ENCODE peak calls at places on chromosomes 13 and 19, in six cellular contexts. F is colonic mucosa, I is PC-9, P is body of pancreas, Y is upper lobe of left lung, Z is Peyer's patch. X is an unnamed sample.

GRCh38 chr13:103063376-103063775 is 2.8 kb downstream of the SLC10A2 start:
- DNase-seq in F (no peak), I (no peak), P (no peak), Y (no peak), Z (no peak), X (no peak)

GRCh38 chr19:2027361-2027760 is 11.8 kb upstream of the BTBD2 start:
- DNase-seq in F (no peak), I (no peak), P (no peak), Y (no peak), Z (no peak), X (peak; percentile 80)

GRCh38 chr19:38849746-38850230 is at the start of gene HNRNPL:
- DNase-seq in F (peak; percentile 99), I (no peak), P (no peak), Y (peak; percentile 100), Z (peak; percentile 99), X (no peak)

GRCh38 chr13:32824671-32825070 is 191.6 kb upstream of the KL start:
- DNase-seq in F (no peak), I (peak; percentile 96), P (no peak), Y (no peak), Z (no peak), X (peak; percentile 52)

GRCh38 chr13:62014299-62014698 is 598.6 kb upstream of the PCDH20 start:
- DNase-seq in F (no peak), I (no peak), P (no peak), Y (no peak), Z (no peak), X (no peak)

GRCh38 chr19:40443930-40444180 is 280 bp downstream of the SERTAD3 start:
- DNase-seq in F (no peak), I (no peak), P (no peak), Y (no peak), Z (no peak), X (no peak)

GRCh38 chr13:101454767-101455166 is 2.3 kb downstream of the ITGBL1 start:
- DNase-seq in F (no peak), I (peak; percentile 99), P (no peak), Y (no peak), Z (no peak), X (no peak)

GRCh38 chr19:3065675-3066357 is 3.5 kb upstream of the TLE5 start:
- DNase-seq in F (peak; percentile 46), I (no peak), P (peak; percentile 56), Y (no peak), Z (no peak), X (no peak)

GRCh38 chr13:49840266-49840665 is 47.8 kb upstream of the KPNA3 start:
- DNase-seq in F (no peak), I (no peak), P (no peak), Y (no peak), Z (no peak), X (no peak)

GRCh38 chr19:18478545-18479311 is 40.8 kb upstream of the ISYNA1 start:
- DNase-seq in F (peak; percentile 67), I (peak; percentile 79), P (peak; percentile 45), Y (no peak), Z (no peak), X (peak; percentile 79)

GRCh38 chr19:932647-933552 is 7.1 kb downstream of the ARID3A start:
- DNase-seq in F (peak; percentile 61), I (no peak), P (no peak), Y (peak; percentile 88), Z (peak; percentile 63), X (peak; percentile 63)

GRCh38 chr19:49761249-49761624 is 1.9 kb downstream of the TSKS start:
- DNase-seq in F (no peak), I (no peak), P (no peak), Y (no peak), Z (no peak), X (no peak)

GRCh38 chr19:47110521-47111080 is 3.0 kb downstream of the ZC3H4 start:
- DNase-seq in F (peak; percentile 50), I (no peak), P (no peak), Y (no peak), Z (no peak), X (no peak)

GRCh38 chr13:105035092-105035491 is 1500.4 kb downstream of the EFNB2 start:
- DNase-seq in F (no peak), I (no peak), P (no peak), Y (no peak), Z (no peak), X (no peak)

GRCh38 chr13:48437381-48437780 is 24.5 kb upstream of the LPAR6 start:
- DNase-seq in F (peak; percentile 38), I (no peak), P (peak; percentile 29), Y (no peak), Z (no peak), X (no peak)

GRCh38 chr19:4379383-4380253 is 20.7 kb downstream of the SH3GL1 start:
- DNase-seq in F (no peak), I (peak; percentile 88), P (peak; percentile 90), Y (peak; percentile 45), Z (no peak), X (no peak)

GRCh38 chr19:50820549-50821247 is 2.9 kb downstream of the KLK1 start:
- DNase-seq in F (peak; percentile 92), I (no peak), P (peak; percentile 90), Y (no peak), Z (peak; percentile 88), X (no peak)

GRCh38 chr13:106212436-106213010 is 322.9 kb downstream of the EFNB2 start:
- DNase-seq in F (no peak), I (no peak), P (no peak), Y (no peak), Z (no peak), X (peak; percentile 37)

GRCh38 chr13:95707442-95708389 is 30.8 kb downstream of the DNAJC3 start:
- DNase-seq in F (no peak), I (no peak), P (no peak), Y (no peak), Z (no peak), X (no peak)

GRCh38 chr13:95707035-95707434 is 30.1 kb downstream of the DNAJC3 start:
- DNase-seq in F (no peak), I (no peak), P (no peak), Y (no peak), Z (no peak), X (no peak)

GRCh38 chr13:95706356-95706755 is 29.4 kb downstream of the DNAJC3 start:
- DNase-seq in F (no peak), I (no peak), P (no peak), Y (no peak), Z (no peak), X (no peak)

GRCh38 chr13:95708390-95708774 is 31.4 kb downstream of the DNAJC3 start:
- DNase-seq in F (no peak), I (no peak), P (no peak), Y (no peak), Z (no peak), X (no peak)

DNA sequence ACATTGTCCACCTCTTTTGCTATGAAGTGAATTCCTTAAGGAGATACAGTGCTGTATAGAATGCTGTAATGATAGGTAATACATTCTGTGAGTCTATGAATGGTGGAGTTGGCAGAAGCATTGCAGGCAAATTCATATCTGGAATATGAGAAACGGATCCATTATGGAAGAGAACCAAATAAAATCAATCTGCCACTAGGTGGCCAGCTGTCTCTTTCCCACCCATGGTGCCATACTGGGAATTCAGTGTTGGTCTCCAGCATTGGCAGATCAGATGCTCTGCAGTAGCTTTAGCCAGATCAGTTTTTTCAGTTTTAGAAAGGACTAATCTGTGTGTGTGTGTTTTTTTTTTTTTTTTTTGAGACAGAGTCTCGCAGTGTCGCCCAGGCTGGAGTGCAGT is 27.6 kb downstream of the DNAJC3 start:
- DNase-seq in F (no peak), I (no peak), P (peak; percentile 58), Y (no peak), Z (no peak), X (no peak)
- TF ChIP-seq CTCF in F (no peak), I (no peak), P (peak; percentile 18), Y (peak; percentile 14), Z (no peak), X (no peak)

DNA sequence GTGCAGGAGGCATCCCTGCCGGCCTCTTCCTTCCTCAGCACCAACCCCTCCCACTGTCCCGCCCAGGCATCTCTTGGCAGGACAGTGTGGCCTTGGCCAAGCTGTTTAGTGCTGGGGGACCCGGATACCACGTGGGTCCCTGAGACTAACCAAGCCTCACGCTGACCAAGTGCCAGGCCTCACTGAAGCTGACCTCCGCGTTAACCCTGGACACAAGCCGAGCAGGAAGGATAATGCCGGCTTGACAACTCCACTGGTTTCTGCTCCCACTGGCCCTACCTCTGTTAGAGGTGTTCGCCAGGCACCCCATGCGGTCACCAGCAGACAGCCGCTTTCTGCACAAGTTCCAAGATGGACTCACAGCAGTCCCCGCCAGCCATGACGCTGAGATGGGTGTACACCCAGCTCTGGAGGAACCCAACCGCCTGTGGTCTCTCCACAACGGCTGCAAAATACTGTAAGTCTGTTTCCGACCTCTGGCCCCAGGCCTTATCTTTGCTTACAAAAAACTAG is 12.4 kb downstream of the GRTP1 start:
- DNase-seq in F (no peak), I (no peak), P (no peak), Y (no peak), Z (no peak), X (no peak)
- H3K4me3 ChIP-seq in F (no peak overlapping the region), I (no peak overlapping the region), P (no peak overlapping the region), Y (peak overlapping the region; percentile 10), Z (no peak overlapping the region), X (no peak overlapping the region)

DNA sequence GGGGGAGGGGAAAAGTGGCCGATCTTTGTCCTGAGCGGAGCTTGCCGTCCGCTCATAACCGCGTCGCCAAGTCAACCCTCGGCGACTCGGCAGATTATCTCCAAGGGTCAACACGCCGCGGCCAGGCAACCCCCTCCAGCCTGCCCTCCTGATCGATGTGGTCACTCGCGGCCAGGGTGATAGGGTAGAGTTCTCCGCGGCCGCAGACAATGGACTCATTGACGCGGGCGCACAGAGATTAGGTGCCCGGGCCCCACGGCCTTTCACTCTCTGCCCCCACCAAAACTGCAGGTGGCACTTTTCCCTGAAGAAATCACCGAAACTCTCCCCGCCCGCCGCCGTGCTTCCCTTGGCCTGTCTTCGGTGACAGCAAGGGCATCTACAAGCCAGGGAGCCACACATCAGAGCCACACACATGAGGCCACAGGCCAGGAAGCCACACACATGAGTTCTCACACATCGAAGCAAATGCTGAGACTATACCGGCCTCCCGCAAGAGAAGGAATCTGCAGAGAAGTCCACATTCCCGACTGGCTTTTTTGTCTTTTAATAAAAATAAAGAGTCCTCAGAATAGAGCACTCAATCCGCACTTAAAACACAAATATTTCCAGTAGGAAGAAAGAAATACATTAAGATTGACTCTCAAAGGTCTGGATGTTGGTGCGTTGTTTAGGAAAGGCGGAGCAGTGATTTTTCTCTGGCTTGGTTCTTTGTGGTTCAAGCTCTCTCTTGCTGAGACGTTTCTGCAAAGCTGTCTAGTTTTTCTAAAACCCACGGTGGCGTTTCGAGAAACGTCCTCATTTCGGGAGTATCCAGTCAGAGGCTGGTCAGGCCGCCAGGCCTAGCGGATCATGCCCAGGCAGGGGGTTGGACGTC is 1.5 kb upstream of the PDX1 start:
- DNase-seq in F (no peak), I (no peak), P (peak; percentile 70), Y (peak; percentile 36), Z (no peak), X (no peak)
- TF ChIP-seq CTCF in F (no peak), I (no peak), P (no peak), Y (no peak), Z (no peak), X (no peak)

DNA sequence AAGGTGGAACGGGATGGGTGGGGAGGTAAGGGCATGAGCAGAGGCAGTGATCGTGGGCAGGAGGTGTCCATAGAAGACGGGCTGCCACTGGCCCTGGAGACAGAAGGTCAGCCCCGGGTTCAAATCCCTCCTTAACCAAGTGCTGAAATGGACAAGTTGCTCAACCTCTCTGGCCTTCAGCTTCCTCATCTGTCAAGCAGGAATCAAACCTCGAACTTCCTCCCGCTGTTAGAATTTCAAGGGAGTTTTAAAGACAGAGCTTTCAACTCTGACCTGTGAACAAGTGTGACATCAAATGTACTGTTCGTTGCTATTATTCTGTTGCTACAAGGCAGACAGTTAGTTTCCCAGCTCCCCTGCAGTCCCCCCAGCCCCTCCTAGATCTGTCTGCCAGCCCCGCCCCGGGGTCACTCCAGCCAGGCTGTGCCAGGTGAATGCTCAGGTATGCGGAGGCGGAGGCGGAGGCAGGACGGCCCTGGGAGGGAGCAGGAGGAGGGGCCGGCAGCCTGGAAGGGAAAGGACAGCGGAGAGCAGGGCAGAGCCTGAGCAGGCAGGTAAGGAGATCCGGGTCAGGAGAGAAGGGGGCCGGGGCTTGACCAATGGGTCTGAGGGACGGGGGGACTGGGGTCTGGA is at the start of gene EPS8L1:
- DNase-seq in F (peak; percentile 87), I (peak; percentile 92), P (peak; percentile 64), Y (peak; percentile 87), Z (peak; percentile 79), X (no peak)
- H3K4me3 ChIP-seq in F (no peak within 1 kb of the TSS), I (peak within 1 kb of the TSS; percentile 60), P (no peak within 1 kb of the TSS), Y (peak within 1 kb of the TSS; percentile 32), Z (no peak within 1 kb of the TSS), X (no peak within 1 kb of the TSS)

X was measured in AG09309.